ENCODE peak calls at places on chromosomes 1 and 21, in five cellular contexts. X is T47D; E is stimulated activated CD8-positive, alpha-beta memory T cell treated with anti-CD3 and anti-CD28 coated beads, Interleukin-7, amount 100 ng/mL, for 1 hour; F is NCI-H1417; D is H9. T is an unnamed sample.

GRCh38 chr1:93662481-93663190 is 19.0 kb downstream of the BCAR3 start:
- DNase-seq in X (no peak), E (no peak), F (no peak), D (no peak), T (no peak)

GRCh38 chr21:44020551-44020950 is 8.4 kb downstream of the TRAPPC10 start:
- DNase-seq in X (no peak), E (no peak), F (no peak), D (no peak), T (no peak)

GRCh38 chr1:202806845-202807366 is 1.3 kb downstream of the KDM5B start:
- DNase-seq in X (no peak), E (no peak), F (peak), D (no peak), T (no peak)

GRCh38 chr1:227896710-227897655 is 50.7 kb downstream of the WNT9A start:
- DNase-seq in X (no peak), E (no peak), F (no peak), D (peak), T (peak)

GRCh38 chr1:47984175-47984789 is 12.9 kb downstream of the TRABD2B start:
- DNase-seq in X (no peak), E (no peak), F (no peak), D (peak), T (no peak)

GRCh38 chr1:114298059-114298458 is 144.4 kb upstream of the SYT6 start:
- DNase-seq in X (no peak), E (no peak), F (no peak), D (no peak), T (no peak)

GRCh38 chr1:58986996-58987767 is 203.3 kb upstream of the JUN start:
- DNase-seq in X (no peak), E (no peak), F (no peak), D (no peak), T (no peak)

GRCh38 chr1:8571200-8571984 is 246.0 kb downstream of the RERE start:
- DNase-seq in X (no peak), E (no peak), F (no peak), D (no peak), T (no peak)

GRCh38 chr1:245332513-245332912 is 177.7 kb downstream of the KIF26B start:
- DNase-seq in X (no peak), E (no peak), F (no peak), D (no peak), T (no peak)

GRCh38 chr21:39108291-39109162 is 74.7 kb downstream of the PSMG1 start:
- DNase-seq in X (no peak), E (no peak), F (no peak), D (no peak), T (no peak)